ENCODE peak calls at places on chromosomes 7 and 10, in seven cellular contexts. P is A549, C is HCT116, Q is K562, G is astrocyte, E is cardiac muscle cell, L is neuronal stem cell. T is an unnamed sample.

GRCh38 chr7:2060701-2061100 is 172.0 kb downstream of the MAD1L1 start:
- DNase-seq in L (no peak), P (no peak), E (no peak), G (peak), C (no peak), Q (no peak), T (peak)

GRCh38 chr10:112981553-112981952 is 31.5 kb downstream of the TCF7L2 start:
- DNase-seq in P (no peak), G (peak), E (no peak), L (no peak), C (no peak), Q (no peak), T (no peak)

GRCh38 chr10:61993676-61994401 is 92.3 kb downstream of the ARID5B start:
- DNase-seq in Q (no peak), L (no peak), P (no peak), E (no peak), C (no peak), G (peak), T (no peak)

GRCh38 chr10:110138197-110138812 is 69.1 kb upstream of the MXI1 start:
- DNase-seq in Q (peak), P (peak), L (peak), E (peak), C (peak), G (peak), T (peak)

GRCh38 chr7:787332-788240 is 44.7 kb upstream of the SUN1 start:
- DNase-seq in P (peak), E (no peak), Q (no peak), C (no peak), G (no peak), L (no peak), T (no peak)

GRCh38 chr7:98831641-98832221 is 38.1 kb downstream of the TMEM130 start:
- DNase-seq in E (no peak), G (no peak), P (no peak), Q (peak), L (no peak), C (no peak), T (no peak)

GRCh38 chr7:66643395-66643794 is 14.7 kb downstream of the KCTD7 start:
- DNase-seq in P (no peak), C (no peak), L (no peak), E (no peak), G (no peak), Q (no peak), T (no peak)

GRCh38 chr10:119871881-119872609 is 598 bp downstream of the MCMBP start:
- DNase-seq in G (no peak), E (peak), Q (peak), P (no peak), C (peak), L (peak), T (no peak)

GRCh38 chr10:17227367-17228080 is 517 bp upstream of the VIM start:
- DNase-seq in P (no peak), L (no peak), Q (peak), C (no peak), E (peak), G (no peak), T (no peak)

GRCh38 chr10:48542471-48543210 is 62.2 kb downstream of the ARHGAP22 start:
- DNase-seq in C (no peak), Q (no peak), P (no peak), G (no peak), E (no peak), L (no peak), T (no peak)

GRCh38 chr7:105473163-105473562 is 48.9 kb downstream of the PUS7 start:
- DNase-seq in L (no peak), P (no peak), C (no peak), Q (no peak), E (no peak), G (peak), T (peak)

GRCh38 chr7:89238156-89238555 is 442.6 kb upstream of the TEX47 start:
- DNase-seq in E (no peak), Q (no peak), C (no peak), P (no peak), G (peak), L (no peak), T (peak)

GRCh38 chr7:90869335-90869734 is 273.2 kb downstream of the CDK14 start:
- DNase-seq in C (no peak), L (no peak), P (no peak), Q (no peak), G (no peak), E (no peak), T (no peak)

GRCh38 chr7:151699147-151699546 is 177.8 kb downstream of the PRKAG2 start:
- DNase-seq in C (no peak), Q (peak), G (peak), P (peak), L (no peak), E (no peak), T (peak)

GRCh38 chr7:101258243-101258731 is 13.4 kb upstream of the FIS1 start:
- DNase-seq in L (no peak), P (no peak), G (no peak), Q (no peak), C (no peak), E (no peak), T (no peak)

DNA sequence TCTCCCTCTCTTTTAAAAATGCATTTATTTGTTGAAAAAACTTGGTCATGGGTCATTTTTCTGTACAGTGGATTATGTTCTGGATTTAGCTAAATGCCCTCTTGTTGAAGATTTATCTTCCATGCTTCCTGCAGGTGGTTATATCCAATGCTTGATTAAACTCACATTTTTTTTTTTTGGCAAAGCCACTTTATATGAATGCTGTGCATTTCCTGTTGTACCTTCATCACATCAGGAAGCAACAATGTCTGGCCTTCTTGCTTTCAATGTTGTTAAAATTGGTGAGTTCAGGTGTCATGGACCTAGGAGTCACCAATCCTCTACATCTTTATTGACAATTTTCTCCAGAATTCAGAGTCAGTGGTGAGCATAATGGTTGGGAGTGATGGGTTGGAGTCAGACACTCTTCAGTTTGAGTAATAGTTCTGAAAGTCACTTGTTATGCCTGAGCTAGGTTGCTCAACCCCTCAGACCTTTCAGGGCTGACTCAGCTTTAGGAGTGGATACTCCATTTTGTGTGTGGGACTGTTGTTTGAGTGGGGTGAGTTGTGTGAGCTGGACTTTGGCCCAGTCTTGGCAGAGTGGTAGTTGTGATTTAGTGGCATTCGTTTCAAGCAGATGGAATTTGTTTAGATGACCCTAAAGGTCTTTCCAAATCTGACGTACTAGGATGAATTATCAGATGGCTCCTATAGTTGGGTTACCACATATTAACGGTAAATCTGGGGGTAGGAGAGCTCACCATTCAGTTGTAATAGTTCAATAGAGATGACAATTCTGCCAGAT is 213.5 kb upstream of the ZNF32 start:
- DNase-seq in L (no peak), G (peak), P (no peak), Q (no peak), C (no peak), E (no peak), T (peak)
- H3K27ac ChIP-seq in L (no peak), G (no peak), P (no peak), Q (no peak), C (no peak), E (no peak), T (peak)

GRCh38 chr10:4281207-4281825 is 496.3 kb upstream of the KLF6 start:
- DNase-seq in Q (no peak), E (no peak), L (no peak), C (no peak), P (no peak), G (peak), T (no peak)

GRCh38 chr10:4282496-4282895 is 497.5 kb upstream of the KLF6 start:
- DNase-seq in E (no peak), C (no peak), G (no peak), Q (no peak), P (no peak), L (no peak), T (no peak)

GRCh38 chr10:4280481-4281206 is 495.6 kb upstream of the KLF6 start:
- DNase-seq in L (no peak), Q (no peak), P (no peak), C (no peak), E (no peak), G (peak), T (no peak)

GRCh38 chr10:4278161-4278560 is 493.2 kb upstream of the KLF6 start:
- DNase-seq in E (no peak), L (no peak), P (no peak), G (no peak), C (no peak), Q (no peak), T (no peak)

DNA sequence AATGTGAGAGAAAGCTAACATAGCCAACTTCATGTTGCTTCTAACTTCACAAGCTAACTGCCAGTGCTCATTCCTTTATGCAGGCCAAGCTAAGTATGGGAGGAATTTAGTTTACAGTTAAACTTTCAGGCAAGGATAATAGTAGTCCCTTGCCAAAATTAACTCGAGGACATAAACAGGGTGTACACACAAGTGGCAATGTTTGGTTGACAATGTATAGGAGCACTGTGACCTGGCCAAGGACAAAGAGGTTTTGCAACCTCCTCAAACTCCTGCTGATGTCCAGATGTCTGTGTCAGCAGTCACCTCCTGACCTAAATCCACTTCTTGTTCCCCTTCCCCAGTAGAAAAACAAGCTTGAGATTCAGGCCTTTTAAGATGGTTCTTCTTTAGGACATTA is 494.6 kb upstream of the KLF6 start:
- DNase-seq in P (no peak), L (no peak), Q (no peak), C (no peak), E (no peak), G (no peak), T (no peak)
- H3K27ac ChIP-seq in P (peak), L (no peak), Q (no peak), C (no peak), E (no peak), G (no peak), T (peak)

GRCh38 chr7:33773053-33773452 is 132.3 kb upstream of the BMPER start:
- DNase-seq in L (no peak), G (peak), E (no peak), Q (no peak), P (no peak), C (no peak), T (no peak)

GRCh38 chr7:33776791-33777190 is 128.5 kb upstream of the BMPER start:
- DNase-seq in C (no peak), L (no peak), E (no peak), Q (no peak), P (no peak), G (peak), T (peak)

GRCh38 chr7:33778195-33778594 is 127.1 kb upstream of the BMPER start:
- DNase-seq in P (no peak), Q (no peak), L (no peak), E (no peak), G (no peak), C (no peak), T (no peak)

GRCh38 chr7:33775790-33776189 is 129.5 kb upstream of the BMPER start:
- DNase-seq in C (no peak), G (no peak), E (no peak), L (no peak), Q (no peak), P (no peak), T (no peak)

GRCh38 chr7:33774762-33775523 is 130.4 kb upstream of the BMPER start:
- DNase-seq in E (peak), G (peak), C (no peak), L (no peak), Q (no peak), P (no peak), T (peak)
- H3K27ac ChIP-seq in E (no peak), G (no peak), C (no peak), L (no peak), Q (no peak), P (no peak), T (no peak)

GRCh38 chr7:84824057-84824651 is 362.7 kb downstream of the SEMA3D start:
- DNase-seq in G (no peak), L (no peak), E (no peak), C (no peak), P (no peak), Q (peak), T (no peak)
- H3K27ac ChIP-seq in G (no peak), L (no peak), E (no peak), C (no peak), P (no peak), Q (peak), T (no peak)

DNA sequence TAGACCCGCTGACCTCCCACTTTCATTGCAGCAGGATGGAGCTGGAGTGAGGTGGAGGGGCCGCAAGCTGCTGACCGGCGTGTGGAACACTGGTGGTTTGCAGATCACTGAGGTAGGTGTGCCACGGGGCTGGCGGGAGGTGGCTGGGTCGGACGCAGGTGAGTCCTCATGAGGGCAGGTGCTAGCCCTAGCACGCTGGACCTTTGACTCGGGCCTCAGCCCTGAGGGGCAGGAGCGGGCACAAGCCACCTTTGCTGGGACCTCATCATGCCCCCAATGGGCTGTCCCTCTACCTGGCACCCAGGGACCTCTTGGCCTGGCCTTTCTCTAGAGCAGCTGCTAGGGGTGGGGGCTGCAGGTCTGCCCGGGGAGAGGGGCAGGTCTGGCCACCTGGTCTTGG is 93.3 kb downstream of the ZMIZ1 start:
- DNase-seq in C (no peak), G (no peak), P (no peak), L (no peak), Q (no peak), E (no peak), T (no peak)
- H3K27ac ChIP-seq in C (no peak), G (no peak), P (peak), L (no peak), Q (no peak), E (no peak), T (no peak)

GRCh38 chr7:68321776-68322496 is 1276.3 kb upstream of the AUTS2 start:
- DNase-seq in P (no peak), C (no peak), G (peak), E (no peak), L (no peak), Q (no peak), T (no peak)
- H3K27ac ChIP-seq in P (peak), C (no peak), G (no peak), E (peak), L (no peak), Q (no peak), T (no peak)

DNA sequence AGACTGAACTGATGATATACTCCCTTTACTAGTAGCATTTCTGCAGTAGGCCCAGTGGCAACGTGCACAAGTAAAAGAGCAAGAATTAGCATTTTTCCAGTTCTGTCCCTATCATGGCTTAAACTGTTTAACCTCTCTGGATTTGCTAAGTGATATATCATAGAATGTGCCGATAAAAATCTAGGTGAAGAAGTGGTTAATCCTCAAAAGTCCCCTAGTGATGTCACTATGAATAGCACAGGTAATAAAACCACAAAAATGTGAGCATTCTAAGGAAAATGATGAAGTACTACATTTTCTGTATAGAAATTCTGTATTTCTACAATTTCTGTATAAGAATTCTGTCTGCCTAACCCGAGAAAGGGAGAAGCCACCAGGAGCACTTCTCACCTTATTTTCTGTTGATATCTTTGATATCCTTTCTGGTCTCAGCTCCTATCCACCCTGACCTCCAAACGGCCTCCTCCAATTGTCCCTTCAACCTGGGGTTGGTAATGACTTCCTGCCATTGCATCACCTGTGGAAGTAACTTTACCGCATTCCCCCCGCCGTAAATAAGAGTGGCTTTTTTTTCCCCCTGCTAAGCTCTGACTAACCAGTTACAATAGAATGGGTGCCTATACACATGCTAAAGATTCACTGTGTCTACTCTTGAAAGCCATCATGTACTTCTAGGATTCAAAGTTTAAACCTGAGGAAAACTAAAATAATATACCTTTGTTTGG is 155.9 kb upstream of the ASAH2 start:
- DNase-seq in E (no peak), Q (no peak), L (no peak), C (peak), P (no peak), G (no peak), T (no peak)
- H3K27ac ChIP-seq in E (no peak), Q (peak), L (no peak), C (peak), P (no peak), G (no peak), T (no peak)